ENCODE peak calls at places on chromosomes 3 and 15, in five cellular contexts. One of them, this sample, is unnamed.

GRCh38 chr3:118882353-118882947 is 152.2 kb downstream of the IGSF11 start:
- DNase-seq in neural progenitor cell: peak; percentile 79
- DNase-seq in upper lobe of right lung: no peak
- DNase-seq in IMR-90: peak; percentile 55
- DNase-seq in dorsolateral prefrontal cortex: peak; percentile 87
- DNase-seq in this sample: peak; percentile 66

GRCh38 chr15:23038741-23039150 is 623 bp downstream of the TUBGCP5 start:
- DNase-seq in IMR-90: peak; percentile 53
- DNase-seq in upper lobe of right lung: no peak
- DNase-seq in dorsolateral prefrontal cortex: no peak
- DNase-seq in neural progenitor cell: no peak
- DNase-seq in this sample: peak; percentile 29

GRCh38 chr3:152097120-152097519 is 171.6 kb upstream of the MBNL1 start:
- DNase-seq in dorsolateral prefrontal cortex: no peak
- DNase-seq in IMR-90: no peak
- DNase-seq in upper lobe of right lung: no peak
- DNase-seq in neural progenitor cell: no peak
- DNase-seq in this sample: no peak

GRCh38 chr15:63392355-63393009 is 10.8 kb upstream of the CA12 start:
- DNase-seq in dorsolateral prefrontal cortex: no peak
- DNase-seq in upper lobe of right lung: no peak
- DNase-seq in IMR-90: no peak
- DNase-seq in neural progenitor cell: no peak
- DNase-seq in this sample: no peak

GRCh38 chr3:72641684-72642083 is 206.6 kb downstream of the SHQ1 start:
- DNase-seq in dorsolateral prefrontal cortex: no peak
- DNase-seq in IMR-90: no peak
- DNase-seq in neural progenitor cell: no peak
- DNase-seq in upper lobe of right lung: no peak
- DNase-seq in this sample: no peak

GRCh38 chr3:105868450-105868744 is 415 bp downstream of the CBLB start:
- DNase-seq in IMR-90: peak; percentile 52
- DNase-seq in neural progenitor cell: peak; percentile 83
- DNase-seq in dorsolateral prefrontal cortex: peak; percentile 44
- DNase-seq in upper lobe of right lung: peak; percentile 86
- DNase-seq in this sample: peak; percentile 42

GRCh38 chr3:120693439-120694172 is 11.6 kb upstream of the HGD start:
- DNase-seq in dorsolateral prefrontal cortex: no peak
- DNase-seq in IMR-90: peak; percentile 55
- DNase-seq in upper lobe of right lung: no peak
- DNase-seq in neural progenitor cell: no peak
- DNase-seq in this sample: no peak

GRCh38 chr3:46960081-46960701 is 16.4 kb downstream of the CCDC12 start:
- DNase-seq in IMR-90: peak; percentile 78
- DNase-seq in dorsolateral prefrontal cortex: no peak
- DNase-seq in neural progenitor cell: peak; percentile 47
- DNase-seq in upper lobe of right lung: no peak
- DNase-seq in this sample: peak; percentile 47

GRCh38 chr15:80606571-80606970 is 88.5 kb upstream of the ABHD17C start:
- DNase-seq in dorsolateral prefrontal cortex: no peak
- DNase-seq in neural progenitor cell: no peak
- DNase-seq in upper lobe of right lung: no peak
- DNase-seq in IMR-90: no peak
- DNase-seq in this sample: no peak

GRCh38 chr15:69272139-69272538 is 26.6 kb upstream of the PAQR5 start:
- DNase-seq in upper lobe of right lung: no peak
- DNase-seq in IMR-90: no peak
- DNase-seq in neural progenitor cell: peak; percentile 55
- DNase-seq in dorsolateral prefrontal cortex: no peak
- DNase-seq in this sample: no peak

GRCh38 chr3:2623463-2623862 is 486.7 kb downstream of the IL5RA start:
- DNase-seq in dorsolateral prefrontal cortex: no peak
- DNase-seq in upper lobe of right lung: no peak
- DNase-seq in neural progenitor cell: no peak
- DNase-seq in IMR-90: peak; percentile 9
- DNase-seq in this sample: no peak

GRCh38 chr15:26983822-26984221 is 12.8 kb downstream of the GABRG3 start:
- DNase-seq in dorsolateral prefrontal cortex: no peak
- DNase-seq in IMR-90: no peak
- DNase-seq in neural progenitor cell: no peak
- DNase-seq in upper lobe of right lung: no peak
- DNase-seq in this sample: no peak

GRCh38 chr3:179425075-179425474 is 26.2 kb downstream of the GNB4 start:
- DNase-seq in dorsolateral prefrontal cortex: peak; percentile 41
- DNase-seq in IMR-90: no peak
- DNase-seq in upper lobe of right lung: no peak
- DNase-seq in neural progenitor cell: no peak
- DNase-seq in this sample: no peak

GRCh38 chr15:70266412-70267089 is 168.8 kb upstream of the TLE3 start:
- DNase-seq in dorsolateral prefrontal cortex: no peak
- DNase-seq in IMR-90: no peak
- DNase-seq in neural progenitor cell: no peak
- DNase-seq in upper lobe of right lung: peak; percentile 92
- DNase-seq in this sample: no peak

GRCh38 chr3:17740703-17741102 is 1.7 kb downstream of the TBC1D5 start:
- DNase-seq in upper lobe of right lung: no peak
- DNase-seq in neural progenitor cell: no peak
- DNase-seq in IMR-90: peak; percentile 83
- DNase-seq in dorsolateral prefrontal cortex: no peak
- DNase-seq in this sample: peak; percentile 13

GRCh38 chr3:197021729-197022404 is 7.8 kb downstream of the MELTF start:
- DNase-seq in upper lobe of right lung: no peak
- DNase-seq in neural progenitor cell: no peak
- DNase-seq in dorsolateral prefrontal cortex: peak; percentile 21
- DNase-seq in IMR-90: no peak
- DNase-seq in this sample: no peak

GRCh38 chr15:26838742-26839460 is 28.0 kb upstream of the GABRA5 start:
- DNase-seq in IMR-90: no peak
- DNase-seq in neural progenitor cell: peak; percentile 29
- DNase-seq in upper lobe of right lung: no peak
- DNase-seq in dorsolateral prefrontal cortex: no peak
- DNase-seq in this sample: no peak

GRCh38 chr15:37891754-37892368 is 42.6 kb upstream of the TMCO5A start:
- DNase-seq in upper lobe of right lung: no peak
- DNase-seq in IMR-90: peak; percentile 70
- DNase-seq in dorsolateral prefrontal cortex: peak; percentile 36
- DNase-seq in neural progenitor cell: peak; percentile 75
- DNase-seq in this sample: peak; percentile 35

GRCh38 chr15:66878761-66879160 is 176.7 kb downstream of the SMAD6 start:
- DNase-seq in IMR-90: no peak
- DNase-seq in neural progenitor cell: no peak
- DNase-seq in dorsolateral prefrontal cortex: no peak
- DNase-seq in upper lobe of right lung: no peak
- DNase-seq in this sample: no peak

GRCh38 chr3:159626598-159626997 is 362.0 kb upstream of the IL12A start:
- DNase-seq in IMR-90: no peak
- DNase-seq in dorsolateral prefrontal cortex: no peak
- DNase-seq in neural progenitor cell: no peak
- DNase-seq in upper lobe of right lung: no peak
- DNase-seq in this sample: no peak

GRCh38 chr3:172307143-172307560 is 141.1 kb downstream of the GHSR start:
- DNase-seq in dorsolateral prefrontal cortex: no peak
- DNase-seq in neural progenitor cell: no peak
- DNase-seq in IMR-90: peak; percentile 70
- DNase-seq in upper lobe of right lung: no peak
- DNase-seq in this sample: peak; percentile 76

GRCh38 chr3:61954097-61954528 is 392.7 kb downstream of the PTPRG start:
- DNase-seq in IMR-90: peak; percentile 72
- DNase-seq in neural progenitor cell: no peak
- DNase-seq in upper lobe of right lung: no peak
- DNase-seq in dorsolateral prefrontal cortex: no peak
- DNase-seq in this sample: peak; percentile 20

GRCh38 chr15:65986416-65986815 is 117.1 kb downstream of the RAB11A start:
- DNase-seq in neural progenitor cell: no peak
- DNase-seq in IMR-90: no peak
- DNase-seq in dorsolateral prefrontal cortex: no peak
- DNase-seq in upper lobe of right lung: no peak
- DNase-seq in this sample: no peak

GRCh38 chr15:83929619-83930018 is 275.7 kb downstream of the ADAMTSL3 start:
- DNase-seq in upper lobe of right lung: no peak
- DNase-seq in IMR-90: no peak
- DNase-seq in neural progenitor cell: no peak
- DNase-seq in dorsolateral prefrontal cortex: no peak
- DNase-seq in this sample: no peak

GRCh38 chr15:83928878-83929418 is 275.0 kb downstream of the ADAMTSL3 start:
- DNase-seq in dorsolateral prefrontal cortex: no peak
- DNase-seq in IMR-90: no peak
- DNase-seq in upper lobe of right lung: no peak
- DNase-seq in neural progenitor cell: no peak
- DNase-seq in this sample: no peak

GRCh38 chr15:83930813-83931212 is 276.9 kb downstream of the ADAMTSL3 start:
- DNase-seq in dorsolateral prefrontal cortex: no peak
- DNase-seq in neural progenitor cell: no peak
- DNase-seq in IMR-90: no peak
- DNase-seq in upper lobe of right lung: no peak
- DNase-seq in this sample: no peak

GRCh38 chr15:83928392-83928734 is 274.4 kb downstream of the ADAMTSL3 start:
- DNase-seq in upper lobe of right lung: no peak
- DNase-seq in dorsolateral prefrontal cortex: no peak
- DNase-seq in IMR-90: no peak
- DNase-seq in neural progenitor cell: no peak
- DNase-seq in this sample: no peak

DNA sequence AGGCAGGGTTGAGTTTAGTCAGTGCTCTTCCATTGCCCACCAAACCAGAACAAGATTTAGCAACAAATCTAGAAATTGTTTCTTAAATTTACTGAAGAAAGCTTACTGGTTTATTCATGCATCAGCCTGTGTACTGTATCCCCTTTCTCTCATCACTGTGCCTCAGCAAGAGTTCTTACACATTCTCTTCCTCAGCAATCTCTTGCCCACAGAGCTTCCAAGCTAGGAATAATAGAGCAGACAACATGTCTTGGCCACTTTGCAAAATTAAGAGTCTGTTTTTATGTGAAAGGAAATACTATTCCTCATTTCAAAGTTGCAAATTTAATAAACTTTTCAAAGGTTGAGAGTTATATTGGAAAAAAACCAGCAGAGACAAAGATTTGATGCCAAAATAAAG is 276.5 kb downstream of the ADAMTSL3 start:
- DNase-seq in upper lobe of right lung: no peak
- DNase-seq in dorsolateral prefrontal cortex: no peak
- DNase-seq in IMR-90: no peak
- DNase-seq in neural progenitor cell: no peak
- DNase-seq in this sample: no peak
- H3K27ac ChIP-seq in upper lobe of right lung: peak overlapping the region; percentile 45
- H3K27ac ChIP-seq in dorsolateral prefrontal cortex: no peak overlapping the region
- H3K27ac ChIP-seq in IMR-90: no peak overlapping the region
- H3K27ac ChIP-seq in neural progenitor cell: no peak overlapping the region
- H3K27ac ChIP-seq in this sample: no peak overlapping the region

DNA sequence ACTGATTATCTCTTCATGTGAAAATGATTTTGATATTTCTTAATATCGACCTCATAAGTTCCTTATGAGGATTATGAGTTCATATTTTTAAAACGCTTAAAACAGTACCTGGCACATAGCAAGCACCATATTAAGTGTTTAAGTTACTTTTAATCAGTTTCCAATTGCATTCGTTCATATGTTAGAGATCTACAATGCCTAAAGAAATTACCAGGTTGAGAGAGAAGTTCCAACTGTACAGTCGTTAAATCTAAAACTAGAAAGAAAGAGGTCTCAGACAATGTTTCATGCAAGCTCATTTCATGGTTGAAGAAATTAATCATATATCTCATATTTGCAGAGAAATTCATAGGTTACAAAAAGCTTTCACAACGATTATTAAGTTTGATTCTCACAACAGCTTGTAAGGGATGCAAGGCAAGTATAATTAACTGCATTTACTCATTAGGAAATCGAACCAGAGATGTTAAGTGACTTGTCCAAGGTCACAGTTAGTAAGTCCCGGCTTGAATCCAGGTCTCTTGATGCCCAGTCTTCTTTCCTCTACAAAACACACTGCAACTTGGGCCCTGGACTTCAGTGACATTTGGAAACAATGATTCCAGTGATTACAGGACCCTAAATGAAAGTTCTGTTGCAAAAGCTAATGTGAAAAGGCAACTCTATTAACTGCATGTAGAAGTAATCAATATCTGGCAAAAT is 1.3 kb downstream of the MYO5A start:
- DNase-seq in neural progenitor cell: no peak
- DNase-seq in IMR-90: no peak
- DNase-seq in upper lobe of right lung: no peak
- DNase-seq in dorsolateral prefrontal cortex: no peak
- DNase-seq in this sample: no peak
- H3K4me3 ChIP-seq in neural progenitor cell: peak overlapping the region; percentile 98
- H3K4me3 ChIP-seq in IMR-90: no peak overlapping the region
- H3K4me3 ChIP-seq in upper lobe of right lung: peak overlapping the region; percentile 68
- H3K4me3 ChIP-seq in dorsolateral prefrontal cortex: peak overlapping the region; percentile 77
- H3K4me3 ChIP-seq in this sample: peak overlapping the region; percentile 77

GRCh38 chr3:128863560-128863959 is 15.9 kb upstream of the ACAD9 start:
- DNase-seq in neural progenitor cell: no peak
- DNase-seq in upper lobe of right lung: no peak
- DNase-seq in IMR-90: no peak
- DNase-seq in dorsolateral prefrontal cortex: no peak
- DNase-seq in this sample: no peak
- TF ChIP-seq CTCF in neural progenitor cell: peak; percentile 42
- TF ChIP-seq CTCF in upper lobe of right lung: peak; percentile 21
- TF ChIP-seq CTCF in IMR-90: peak; percentile 13
- TF ChIP-seq CTCF in dorsolateral prefrontal cortex: no peak
- TF ChIP-seq CTCF in this sample: peak; percentile 53

GRCh38 chr15:92636401-92636949 is 19.1 kb downstream of the FAM174B start:
- DNase-seq in upper lobe of right lung: no peak
- DNase-seq in IMR-90: no peak
- DNase-seq in neural progenitor cell: no peak
- DNase-seq in dorsolateral prefrontal cortex: no peak
- DNase-seq in this sample: no peak
- H3K27ac ChIP-seq in upper lobe of right lung: no peak overlapping the region
- H3K27ac ChIP-seq in IMR-90: no peak overlapping the region
- H3K27ac ChIP-seq in neural progenitor cell: no peak overlapping the region
- H3K27ac ChIP-seq in dorsolateral prefrontal cortex: no peak overlapping the region
- H3K27ac ChIP-seq in this sample: no peak overlapping the region

GRCh38 chr15:94671845-94672524 is 440.6 kb downstream of the MCTP2 start:
- DNase-seq in IMR-90: peak; percentile 6
- DNase-seq in dorsolateral prefrontal cortex: no peak
- DNase-seq in neural progenitor cell: peak; percentile 81
- DNase-seq in upper lobe of right lung: no peak
- DNase-seq in this sample: peak; percentile 9
- H3K4me3 ChIP-seq in IMR-90: no peak overlapping the region
- H3K4me3 ChIP-seq in dorsolateral prefrontal cortex: peak overlapping the region; percentile 28
- H3K4me3 ChIP-seq in neural progenitor cell: peak overlapping the region; percentile 39
- H3K4me3 ChIP-seq in upper lobe of right lung: no peak overlapping the region
- H3K4me3 ChIP-seq in this sample: no peak overlapping the region